ENCODE peak calls at places on chromosomes 12 and 14, in ten cellular contexts. L, Q, C, K, V, I, S, X, O and M are unnamed samples.

GRCh38 chr14:104800600-104801283 is at the start of gene ZBTB42:
- DNase-seq in S (peak; percentile 48), K (no peak), I (peak; percentile 67), V (no peak), Q (peak; percentile 55), C (peak; percentile 60), L (peak; percentile 78), O (peak; percentile 51), X (peak; percentile 42), M (peak; percentile 64)

GRCh38 chr14:43692706-43693105 is 814.4 kb downstream of the FSCB start:
- DNase-seq in V (no peak), I (no peak), X (no peak), S (no peak), L (no peak), Q (no peak), C (no peak), O (no peak), K (no peak), M (no peak)

GRCh38 chr14:74804219-74804825 is 41.2 kb downstream of the YLPM1 start:
- DNase-seq in L (no peak), V (no peak), S (no peak), K (peak; percentile 38), O (no peak), X (peak; percentile 76), C (no peak), I (no peak), Q (no peak), M (peak; percentile 15)

GRCh38 chr12:92144045-92144630 is 1.5 kb downstream of the BTG1 start:
- DNase-seq in L (peak; percentile 68), X (peak; percentile 93), K (peak; percentile 95), S (peak; percentile 30), V (peak; percentile 15), I (peak; percentile 71), O (peak; percentile 46), C (peak; percentile 51), Q (peak; percentile 57), M (peak; percentile 57)

GRCh38 chr12:92393504-92393903 is 247.9 kb upstream of the BTG1 start:
- DNase-seq in L (no peak), K (no peak), C (no peak), S (no peak), V (no peak), I (no peak), X (no peak), Q (no peak), O (no peak), M (no peak)

GRCh38 chr12:29781705-29782266 is 2.0 kb downstream of the TMTC1 start:
- DNase-seq in S (no peak), Q (no peak), X (no peak), L (no peak), O (no peak), V (no peak), K (no peak), I (no peak), C (no peak), M (no peak)

GRCh38 chr14:74488788-74489397 is 4.2 kb downstream of the NPC2 start:
- DNase-seq in X (peak; percentile 86), Q (no peak), K (no peak), L (no peak), S (no peak), O (no peak), I (no peak), V (no peak), C (no peak), M (no peak)

GRCh38 chr14:73663548-73664212 is 18.9 kb downstream of the DNAL1 start:
- DNase-seq in C (no peak), V (no peak), Q (no peak), K (no peak), I (no peak), X (no peak), S (no peak), O (no peak), L (no peak), M (no peak)

GRCh38 chr14:67240168-67240932 is 885 bp upstream of the PALS1 start:
- DNase-seq in O (peak; percentile 9), V (no peak), I (peak; percentile 42), L (peak; percentile 67), S (peak; percentile 20), X (no peak), Q (peak; percentile 17), K (no peak), C (peak; percentile 4), M (peak; percentile 24)